ENCODE peak calls at places on chromosome X, in seven cellular contexts. K is body of pancreas; W is left cardiac atrium; D is T-helper 2 cell; X is CD4-positive, CD25-positive, alpha-beta regulatory T cell; Y is left lung; P is A549. L is an unnamed sample.

GRCh38 chrX:55731826-55732225 is 14.3 kb downstream of the RRAGB start:
- DNase-seq in K (no peak), W (no peak), D (no peak), X (no peak), Y (no peak), P (no peak), L (no peak)

GRCh38 chrX:40108084-40108958 is 10.6 kb upstream of the BCOR start:
- DNase-seq in K (peak), W (peak), D (no peak), X (no peak), Y (peak), P (peak), L (peak)

GRCh38 chrX:40131644-40132376 is 34.1 kb upstream of the BCOR start:
- DNase-seq in K (no peak), W (no peak), D (no peak), X (no peak), Y (no peak), P (no peak), L (no peak)

GRCh38 chrX:48890296-48890925 is 7.2 kb downstream of the TIMM17B start:
- DNase-seq in K (no peak), W (no peak), D (no peak), X (no peak), Y (no peak), P (no peak), L (no peak)

GRCh38 chrX:154378799-154379568 is at the start of gene EMD:
- DNase-seq in K (peak), W (peak), D (peak), X (peak), Y (peak), P (peak), L (peak)

GRCh38 chrX:45230410-45230809 is 29.7 kb upstream of the DIPK2B start:
- DNase-seq in K (no peak), W (no peak), D (no peak), X (no peak), Y (no peak), P (no peak), L (no peak)

GRCh38 chrX:112614640-112615039 is 65.1 kb downstream of the LHFPL1 start:
- DNase-seq in K (no peak), W (no peak), D (no peak), X (no peak), Y (no peak), P (no peak), L (no peak)

GRCh38 chrX:9562851-9563250 is 98.0 kb downstream of the TBL1X start:
- DNase-seq in K (no peak), W (peak), D (no peak), X (no peak), Y (no peak), P (peak), L (no peak)

GRCh38 chrX:74585766-74586165 is 28.7 kb downstream of the RLIM start:
- DNase-seq in K (no peak), W (no peak), D (no peak), X (no peak), Y (no peak), P (no peak), L (no peak)

GRCh38 chrX:1451676-1452496 is 823 bp downstream of the ASMTL start:
- DNase-seq in K (no peak), W (peak), D (no peak), X (no peak), Y (peak), P (no peak), L (peak)

GRCh38 chrX:110082156-110082555 is 79.2 kb downstream of the TMEM164 start:
- DNase-seq in K (peak), W (no peak), D (no peak), X (no peak), Y (no peak), P (no peak), L (no peak)

GRCh38 chrX:53128097-53128749 is 34.3 kb downstream of the KANTR start:
- DNase-seq in K (no peak), W (no peak), D (no peak), X (no peak), Y (no peak), P (no peak), L (no peak)

GRCh38 chrX:39470588-39471155 is 627.1 kb downstream of the BCOR start:
- DNase-seq in K (peak), W (peak), D (no peak), X (no peak), Y (no peak), P (no peak), L (no peak)

GRCh38 chrX:133415276-133416105 is at the start of gene GPC4:
- DNase-seq in K (peak), W (peak), D (no peak), X (no peak), Y (peak), P (peak), L (peak)

GRCh38 chrX:71537743-71538142 is 4.8 kb downstream of the OGT start:
- DNase-seq in K (no peak), W (no peak), D (no peak), X (no peak), Y (no peak), P (no peak), L (no peak)

GRCh38 chrX:56798866-56799864 is 70.1 kb downstream of the NBDY start:
- DNase-seq in K (no peak), W (no peak), D (no peak), X (no peak), Y (peak), P (no peak), L (no peak)

GRCh38 chrX:14354541-14354940 is 174.8 kb upstream of the GLRA2 start:
- DNase-seq in K (no peak), W (no peak), D (no peak), X (no peak), Y (no peak), P (no peak), L (no peak)

GRCh38 chrX:12228862-12229261 is 90.6 kb downstream of the FRMPD4 start:
- DNase-seq in K (no peak), W (no peak), D (no peak), X (no peak), Y (no peak), P (no peak), L (no peak)

GRCh38 chrX:56733459-56734046 is 4.5 kb downstream of the NBDY start:
- DNase-seq in K (peak), W (peak), D (no peak), X (peak), Y (no peak), P (peak), L (peak)

GRCh38 chrX:45852884-45853283 is 652.2 kb upstream of the DIPK2B start:
- DNase-seq in K (no peak), W (no peak), D (no peak), X (no peak), Y (no peak), P (no peak), L (no peak)

GRCh38 chrX:2457289-2458133 is 43.3 kb downstream of the DHRSX start:
- DNase-seq in K (no peak), W (no peak), D (no peak), X (no peak), Y (no peak), P (no peak), L (no peak)

GRCh38 chrX:7107968-7108480 is 39.5 kb upstream of the STS start:
- DNase-seq in K (no peak), W (no peak), D (no peak), X (no peak), Y (no peak), P (no peak), L (no peak)

GRCh38 chrX:123450217-123450616 is 266.1 kb downstream of the GRIA3 start:
- DNase-seq in K (no peak), W (no peak), D (no peak), X (no peak), Y (no peak), P (peak), L (no peak)

GRCh38 chrX:41561045-41561444 is 113.9 kb downstream of the NYX start:
- DNase-seq in K (peak), W (no peak), D (no peak), X (peak), Y (no peak), P (peak), L (no peak)

GRCh38 chrX:103754401-103754800 is 22.2 kb upstream of the PLP1 start:
- DNase-seq in K (no peak), W (no peak), D (no peak), X (no peak), Y (no peak), P (no peak), L (no peak)

GRCh38 chrX:47840106-47840505 is 3.4 kb downstream of the ZNF81 start:
- DNase-seq in K (no peak), W (no peak), D (no peak), X (no peak), Y (no peak), P (no peak), L (no peak)

GRCh38 chrX:21972721-21973120 is 32.2 kb downstream of the SMS start:
- DNase-seq in K (no peak), W (no peak), D (no peak), X (peak), Y (no peak), P (no peak), L (no peak)

GRCh38 chrX:75746891-75747639 is 38.0 kb downstream of the MAGEE2 start:
- DNase-seq in K (peak), W (peak), D (no peak), X (peak), Y (no peak), P (peak), L (peak)

GRCh38 chrX:16827225-16827624 is 41.0 kb downstream of the TXLNG start:
- DNase-seq in K (no peak), W (no peak), D (no peak), X (no peak), Y (no peak), P (no peak), L (no peak)

GRCh38 chrX:106608016-106608415 is 3.8 kb upstream of the RADX start:
- DNase-seq in K (peak), W (no peak), D (peak), X (peak), Y (no peak), P (no peak), L (no peak)

GRCh38 chrX:47458528-47458927 is 24.5 kb downstream of the ZNF41 start:
- DNase-seq in K (no peak), W (no peak), D (no peak), X (no peak), Y (no peak), P (no peak), L (no peak)

GRCh38 chrX:108091878-108092291 is 307 bp downstream of the ATG4A start:
- DNase-seq in K (peak), W (no peak), D (no peak), X (no peak), Y (no peak), P (no peak), L (no peak)

GRCh38 chrX:66163849-66164401 is at the start of gene HEPH:
- DNase-seq in K (peak), W (no peak), D (no peak), X (no peak), Y (no peak), P (no peak), L (peak)

GRCh38 chrX:150254909-150255308 is 108.2 kb upstream of the MAMLD1 start:
- DNase-seq in K (no peak), W (no peak), D (no peak), X (no peak), Y (no peak), P (no peak), L (no peak)

GRCh38 chrX:34918856-34919255 is 23.7 kb upstream of the FAM47B start:
- DNase-seq in K (peak), W (no peak), D (no peak), X (no peak), Y (no peak), P (peak), L (peak)

GRCh38 chrX:44314259-44314734 is 29.2 kb downstream of the EFHC2 start:
- DNase-seq in K (peak), W (peak), D (no peak), X (no peak), Y (no peak), P (no peak), L (no peak)

GRCh38 chrX:154333837-154334271 is 38.3 kb downstream of the TKTL1 start:
- DNase-seq in K (no peak), W (no peak), D (no peak), X (no peak), Y (no peak), P (no peak), L (no peak)

GRCh38 chrX:31845003-31845402 is 773.2 kb upstream of the FTHL17 start:
- DNase-seq in K (no peak), W (no peak), D (no peak), X (no peak), Y (no peak), P (no peak), L (no peak)